ENCODE peak calls at places on chromosomes 2 and 18, in nine cellular contexts. B, F, S, J, N, C, L, V and I are unnamed samples. For H3K27me3, the result is how much of the 10 kb centered on the place peaks cover.

GRCh38 chr18:59566507-59566906 is 130.7 kb downstream of the CCBE1 start:
- DNase-seq in S (no peak), N (peak), B (no peak), V (no peak), L (no peak), J (no peak), F (peak), C (no peak), I (no peak)

GRCh38 chr2:178478102-178478441 is 328 bp downstream of the FKBP7 start:
- DNase-seq in C (peak), J (no peak), L (peak), S (peak), F (peak), V (peak), B (no peak), N (peak), I (no peak)

GRCh38 chr2:120662046-120662445 is 73.6 kb upstream of the GLI2 start:
- DNase-seq in L (no peak), C (no peak), J (no peak), V (no peak), B (no peak), S (no peak), N (no peak), F (no peak), I (no peak)

GRCh38 chr2:239596298-239596697 is 195.5 kb upstream of the HDAC4 start:
- DNase-seq in S (peak), B (no peak), L (no peak), V (no peak), C (peak), F (no peak), J (no peak), N (peak), I (no peak)

GRCh38 chr2:64807417-64807816 is 153.7 kb upstream of the SERTAD2 start:
- DNase-seq in B (no peak), C (no peak), N (no peak), L (no peak), V (no peak), F (peak), S (no peak), J (peak), I (peak)

GRCh38 chr2:172095146-172095904 is 7.4 kb downstream of the DLX2 start:
- DNase-seq in F (peak), L (no peak), C (peak), J (peak), S (peak), B (no peak), N (no peak), V (peak), I (peak)

GRCh38 chr2:119517433-119517832 is 6.8 kb downstream of the SCTR start:
- DNase-seq in C (peak), F (peak), L (peak), J (peak), N (no peak), V (peak), S (peak), B (peak), I (peak)

GRCh38 chr18:64337018-64337417 is 188.1 kb upstream of the LINC00305 start:
- DNase-seq in N (no peak), C (no peak), L (no peak), B (no peak), F (no peak), J (no peak), S (no peak), V (no peak), I (no peak)

GRCh38 chr2:153105829-153106578 is 372.6 kb downstream of the RPRM start:
- DNase-seq in C (no peak), S (no peak), B (no peak), F (no peak), V (no peak), N (no peak), J (no peak), L (no peak), I (peak)

GRCh38 chr18:3649559-3650426 is 199.8 kb downstream of the TGIF1 start:
- DNase-seq in B (peak), N (peak), V (no peak), F (peak), J (no peak), S (no peak), L (no peak), C (no peak), I (peak)

GRCh38 chr2:63696496-63696895 is 107.7 kb downstream of the MDH1 start:
- DNase-seq in L (no peak), F (no peak), N (no peak), S (no peak), V (no peak), J (no peak), C (no peak), B (no peak), I (no peak)

GRCh38 chr2:190529486-190530104 is 4.9 kb downstream of the NEMP2 start:
- DNase-seq in L (no peak), F (peak), S (no peak), B (no peak), J (no peak), C (no peak), V (no peak), N (no peak), I (no peak)

GRCh38 chr2:202378661-202379338 is 2.7 kb downstream of the BMPR2 start:
- DNase-seq in L (no peak), N (no peak), B (no peak), C (no peak), V (no peak), S (no peak), F (no peak), J (no peak), I (no peak)

GRCh38 chr2:36449943-36450392 is 94.4 kb downstream of the CRIM1 start:
- DNase-seq in L (no peak), S (no peak), J (no peak), B (no peak), N (no peak), V (no peak), C (no peak), F (peak), I (no peak)

GRCh38 chr2:207138573-207139297 is 27.0 kb downstream of the KLF7 start:
- DNase-seq in J (no peak), C (no peak), V (no peak), B (no peak), F (no peak), S (no peak), N (no peak), L (no peak), I (no peak)

GRCh38 chr2:239814136-239814916 is 210.8 kb downstream of the NDUFA10 start:
- DNase-seq in N (peak), C (no peak), V (no peak), S (no peak), B (peak), J (no peak), F (no peak), L (peak), I (no peak)

GRCh38 chr2:60840880-60841279 is 40.5 kb upstream of the REL start:
- DNase-seq in V (peak), C (no peak), S (no peak), N (no peak), J (no peak), L (no peak), B (no peak), F (no peak), I (no peak)

GRCh38 chr18:31261792-31262582 is 56.0 kb upstream of the DSG1 start:
- DNase-seq in B (no peak), S (no peak), J (no peak), C (no peak), V (no peak), L (no peak), N (no peak), F (peak), I (no peak)

GRCh38 chr18:27544211-27544610 is 359.1 kb upstream of the CHST9 start:
- DNase-seq in S (no peak), L (no peak), F (no peak), J (no peak), V (no peak), N (no peak), B (no peak), C (no peak), I (no peak)

GRCh38 chr2:112636605-112637288 is 9.0 kb upstream of the SLC20A1 start:
- DNase-seq in V (peak), S (no peak), J (no peak), F (no peak), L (no peak), N (no peak), B (no peak), C (no peak), I (no peak)

GRCh38 chr2:128388414-128389032 is 69.9 kb upstream of the HS6ST1 start:
- DNase-seq in C (peak), V (no peak), B (peak), J (no peak), N (peak), F (no peak), S (no peak), L (no peak), I (no peak)

GRCh38 chr2:11175293-11175795 is 20.1 kb downstream of the SLC66A3 start:
- DNase-seq in L (no peak), S (no peak), V (no peak), J (peak), F (peak), N (no peak), B (peak), C (no peak), I (no peak)

GRCh38 chr18:49094979-49095632 is 144.3 kb upstream of the SMAD7 start:
- DNase-seq in N (no peak), J (no peak), V (no peak), L (no peak), C (no peak), F (peak), B (peak), S (no peak), I (peak)

GRCh38 chr2:215769246-215769645 is 244.1 kb downstream of the MREG start:
- DNase-seq in B (no peak), C (no peak), S (no peak), L (no peak), V (no peak), N (no peak), J (no peak), F (no peak), I (no peak)

GRCh38 chr18:24656044-24656443 is 195.6 kb downstream of the HRH4 start:
- DNase-seq in C (no peak), N (no peak), L (no peak), S (no peak), V (no peak), J (peak), F (peak), B (no peak), I (no peak)

GRCh38 chr2:207371877-207372276 is 157.9 kb upstream of the CREB1 start:
- DNase-seq in J (no peak), F (no peak), B (no peak), N (no peak), C (no peak), S (no peak), V (no peak), L (no peak), I (no peak)

GRCh38 chr2:108922141-108922915 is 66.7 kb downstream of the EDAR start:
- DNase-seq in C (peak), V (no peak), B (no peak), S (peak), N (no peak), J (no peak), L (no peak), F (no peak), I (peak)

GRCh38 chr2:137333386-137333972 is 568.1 kb downstream of the THSD7B start:
- DNase-seq in J (no peak), C (no peak), V (no peak), N (no peak), L (no peak), F (no peak), B (no peak), S (no peak), I (peak)

DNA sequence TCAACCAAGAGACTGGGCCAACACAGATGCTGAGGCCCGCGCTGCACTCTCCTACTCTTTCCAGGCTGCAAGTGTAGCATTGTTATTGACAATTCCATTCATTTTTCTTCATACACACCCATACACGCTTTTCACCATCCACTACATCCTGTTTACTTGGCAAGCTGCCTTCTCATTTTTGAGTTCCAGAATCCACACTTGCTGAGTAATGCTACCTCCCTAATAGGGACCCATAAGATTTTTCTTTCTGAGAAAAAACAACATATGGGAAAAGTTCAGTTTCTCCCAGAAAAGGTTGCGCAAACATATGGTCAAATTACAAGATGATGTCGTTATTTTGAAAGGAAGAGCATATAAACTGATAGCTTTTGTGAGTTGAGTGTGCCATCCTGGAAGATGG is 3.3 kb upstream of the NETO1 start:
- DNase-seq in L (no peak), S (no peak), B (no peak), J (no peak), F (no peak), C (no peak), N (no peak), V (no peak), I (peak)
- H3K27me3 ChIP-seq in L (under half), S (under half), B (under half), J (under half), F (under half), C (under half), N (under half), V (under half), I (under half)

GRCh38 chr2:201129044-201129505 is 13.1 kb downstream of the CFLAR start:
- DNase-seq in L (no peak), B (no peak), F (peak), V (peak), C (no peak), S (peak), N (no peak), J (peak), I (peak)

GRCh38 chr2:201127128-201127521 is 11.2 kb downstream of the CFLAR start:
- DNase-seq in C (no peak), V (peak), S (peak), F (no peak), L (no peak), J (no peak), B (no peak), N (no peak), I (no peak)

GRCh38 chr2:201127570-201127969 is 11.6 kb downstream of the CFLAR start:
- DNase-seq in C (no peak), J (no peak), S (no peak), F (no peak), N (no peak), L (no peak), B (peak), V (no peak), I (peak)

GRCh38 chr2:201130524-201131186 is 14.7 kb downstream of the CFLAR start:
- DNase-seq in J (no peak), V (no peak), L (no peak), S (no peak), C (no peak), N (no peak), B (no peak), F (peak), I (peak)

DNA sequence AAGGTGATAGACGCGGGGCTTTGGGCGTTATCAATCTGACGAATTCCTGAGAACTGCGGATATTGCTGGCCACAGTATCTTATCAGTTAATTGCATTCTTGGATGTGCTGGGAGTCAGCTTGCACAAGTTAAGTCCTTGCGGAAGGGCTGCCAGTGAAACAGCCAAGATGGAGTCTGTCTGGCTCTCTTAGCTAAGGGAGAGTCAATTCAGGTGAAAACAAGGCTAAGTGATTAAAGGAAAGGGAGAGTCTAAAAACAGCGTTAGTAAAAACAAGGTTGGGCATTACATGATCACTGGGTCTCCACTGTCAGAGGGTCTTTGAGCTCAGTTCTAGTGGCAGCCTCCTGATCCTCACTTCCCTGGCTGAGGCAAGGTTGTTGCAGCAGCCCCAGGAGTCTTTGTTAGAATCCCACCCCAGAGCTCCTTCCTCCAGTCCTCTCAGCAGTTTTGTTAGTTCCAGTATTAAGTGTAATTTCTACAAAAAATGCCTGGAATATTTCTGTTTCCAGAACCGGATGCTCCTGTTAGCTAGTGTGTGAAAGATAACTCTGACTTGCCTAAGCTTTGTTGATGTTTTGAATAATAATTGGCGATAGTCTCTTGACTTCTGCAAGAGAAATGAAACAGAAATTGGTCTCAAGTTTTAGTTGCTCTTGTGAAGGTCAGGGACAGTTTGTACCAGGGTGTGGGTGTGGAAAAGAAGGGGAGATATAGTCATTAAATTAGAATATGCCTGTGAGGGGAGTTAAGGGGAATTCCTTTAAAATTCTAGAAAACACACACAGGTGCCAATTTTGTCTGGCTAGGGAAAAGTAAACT is 10.6 kb downstream of the CFLAR start:
- DNase-seq in S (no peak), J (no peak), C (no peak), B (no peak), V (no peak), N (no peak), L (no peak), F (peak), I (no peak)
- H3K4me3 ChIP-seq in S (no peak), J (no peak), C (no peak), B (no peak), V (no peak), N (no peak), L (peak), F (no peak), I (no peak)

GRCh38 chr18:21526463-21526862 is 74.0 kb downstream of the ESCO1 start:
- DNase-seq in C (no peak), S (no peak), F (no peak), J (no peak), N (no peak), V (no peak), L (no peak), B (no peak), I (no peak)

GRCh38 chr18:21522530-21522929 is 78.0 kb downstream of the ESCO1 start:
- DNase-seq in S (no peak), C (no peak), V (no peak), J (no peak), F (no peak), N (no peak), L (no peak), B (no peak), I (no peak)
- H3K27me3 ChIP-seq in S (under half), C (under half), V (under half), J (under half), F (under half), N (under half), L (under half), B (under half), I (under half)

GRCh38 chr2:19347619-19348562 is 10.5 kb downstream of the OSR1 start:
- DNase-seq in J (peak), V (peak), N (peak), C (peak), B (peak), S (peak), F (peak), L (peak), I (peak)
- H3K4me3 ChIP-seq in J (peak), V (peak), N (peak), C (peak), B (peak), S (peak), F (peak), L (peak), I (peak)

DNA sequence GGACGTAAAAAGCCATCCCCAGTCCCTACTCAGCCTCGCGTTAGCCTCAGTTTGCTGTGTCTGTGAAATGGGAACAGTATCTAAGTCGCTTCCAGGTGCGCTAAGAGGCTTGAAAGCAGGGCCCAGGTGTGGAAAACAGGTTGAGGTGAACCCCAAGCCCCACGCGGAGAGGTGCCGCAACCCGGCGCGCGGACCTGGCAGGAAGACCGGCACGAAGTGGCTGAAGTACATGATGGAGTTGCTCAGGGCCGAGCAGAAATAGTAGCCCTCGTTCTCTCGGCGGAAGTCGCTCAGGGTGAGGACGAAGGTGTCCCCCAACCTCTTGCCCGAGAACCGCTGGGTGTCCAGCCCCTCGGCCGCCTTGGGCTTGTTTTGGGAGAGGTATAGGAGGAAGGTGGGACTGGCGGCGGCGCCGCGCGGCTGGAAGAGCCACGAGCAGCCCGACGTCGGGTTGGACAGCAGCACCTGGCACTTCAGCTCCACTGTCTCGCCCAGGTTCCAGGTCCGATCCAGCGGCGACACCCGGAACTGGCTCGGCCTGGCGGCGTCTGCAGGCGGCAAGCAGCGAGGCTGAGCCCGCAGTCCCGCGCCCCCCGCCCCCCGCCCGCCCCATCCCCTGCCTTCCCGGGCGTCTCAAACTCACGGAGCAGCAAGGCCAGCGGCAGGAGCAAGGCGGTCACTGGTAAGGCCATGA is 432 bp downstream of the CD8A start:
- DNase-seq in C (peak), B (no peak), J (no peak), V (no peak), L (no peak), N (no peak), F (no peak), S (no peak), I (no peak)
- H3K27me3 ChIP-seq in C (half or more), B (half or more), J (under half), V (half or more), L (under half), N (under half), F (half or more), S (half or more), I (under half)